ENCODE peak calls at places on chromosomes 11 and 22, in seven cellular contexts. A is ovary, X is stomach, L is GM23338, P is PC-9, O is spleen, D is psoas muscle. E is an unnamed sample.

GRCh38 chr11:113166280-113166679 is 148.1 kb upstream of the TTC12 start:
- DNase-seq in A (no peak), X (no peak), L (no peak), P (no peak), O (no peak), D (no peak), E (no peak)

GRCh38 chr22:39915295-39915726 is 14.4 kb downstream of the GRAP2 start:
- DNase-seq in A (no peak), X (no peak), L (no peak), P (no peak), O (no peak), D (no peak), E (no peak)

GRCh38 chr11:9765320-9766101 is 101.6 kb downstream of the SWAP70 start:
- DNase-seq in A (peak; percentile 79), X (no peak), L (peak; percentile 64), P (no peak), O (no peak), D (peak; percentile 80), E (no peak)

GRCh38 chr11:61963282-61964057 is 4.0 kb downstream of the FTH1 start:
- DNase-seq in A (peak; percentile 31), X (no peak), L (no peak), P (peak; percentile 81), O (peak; percentile 65), D (no peak), E (no peak)

GRCh38 chr11:3340025-3340424 is 38.9 kb downstream of the ZNF195 start:
- DNase-seq in A (no peak), X (no peak), L (peak; percentile 1), P (peak; percentile 53), O (no peak), D (no peak), E (no peak)

GRCh38 chr22:33631777-33632176 is 288.5 kb downstream of the LARGE1 start:
- DNase-seq in A (no peak), X (no peak), L (no peak), P (no peak), O (no peak), D (no peak), E (no peak)

GRCh38 chr11:22656128-22656527 is 10.3 kb upstream of the GAS2 start:
- DNase-seq in A (no peak), X (no peak), L (no peak), P (no peak), O (no peak), D (no peak), E (no peak)

GRCh38 chr22:27220349-27220748 is 563.0 kb downstream of the MIAT start:
- DNase-seq in A (no peak), X (no peak), L (no peak), P (no peak), O (no peak), D (peak; percentile 27), E (no peak)

GRCh38 chr11:1476946-1477736 is 9.4 kb downstream of the MOB2 start:
- DNase-seq in A (no peak), X (no peak), L (no peak), P (no peak), O (peak; percentile 34), D (no peak), E (no peak)

GRCh38 chr11:45949992-45950407 is 27.5 kb downstream of the LARGE2 start:
- DNase-seq in A (no peak), X (no peak), L (no peak), P (no peak), O (no peak), D (no peak), E (no peak)

GRCh38 chr11:86632499-86633269 is 39.7 kb downstream of the ME3 start:
- DNase-seq in A (no peak), X (no peak), L (peak; percentile 39), P (peak; percentile 96), O (no peak), D (peak; percentile 55), E (no peak)

GRCh38 chr11:62400760-62401159 is 18.1 kb upstream of the SCGB1A1 start:
- DNase-seq in A (peak; percentile 94), X (peak; percentile 54), L (no peak), P (no peak), O (peak; percentile 65), D (peak; percentile 84), E (peak; percentile 62)

GRCh38 chr22:19853058-19853878 is 1.4 kb downstream of the GNB1L start:
- DNase-seq in A (peak; percentile 29), X (no peak), L (no peak), P (no peak), O (no peak), D (no peak), E (no peak)

GRCh38 chr11:85725510-85726258 is 39.7 kb upstream of the CCDC89 start:
- DNase-seq in A (no peak), X (no peak), L (no peak), P (peak; percentile 87), O (no peak), D (no peak), E (no peak)

GRCh38 chr11:73306069-73306468 is 2.0 kb upstream of the ARHGEF17 start:
- DNase-seq in A (no peak), X (no peak), L (peak; percentile 59), P (no peak), O (no peak), D (no peak), E (no peak)

GRCh38 chr11:47256374-47256773 is 1.4 kb upstream of the NR1H3 start:
- DNase-seq in A (no peak), X (no peak), L (no peak), P (no peak), O (peak; percentile 5), D (no peak), E (no peak)

GRCh38 chr11:12195773-12196172 is 85.4 kb downstream of the MICAL2 start:
- DNase-seq in A (no peak), X (no peak), L (no peak), P (no peak), O (no peak), D (no peak), E (no peak)

GRCh38 chr22:30890689-30891442 is 77.7 kb downstream of the MORC2 start:
- DNase-seq in A (peak; percentile 41), X (peak; percentile 57), L (peak; percentile 71), P (peak; percentile 41), O (peak; percentile 74), D (no peak), E (no peak)

GRCh38 chr11:293293-293851 is 4.4 kb downstream of the PGGHG start:
- DNase-seq in A (peak; percentile 32), X (no peak), L (no peak), P (no peak), O (peak; percentile 72), D (peak; percentile 7), E (peak; percentile 73)

GRCh38 chr11:57163160-57163868 is 18.4 kb upstream of the LRRC55 start:
- DNase-seq in A (no peak), X (no peak), L (no peak), P (no peak), O (no peak), D (no peak), E (no peak)

GRCh38 chr22:40635008-40635939 is 1.2 kb downstream of the MRTFA start:
- DNase-seq in A (peak; percentile 61), X (no peak), L (peak; percentile 17), P (no peak), O (no peak), D (peak; percentile 51), E (peak; percentile 40)

GRCh38 chr11:77127969-77128691 is at the start of gene MYO7A:
- DNase-seq in A (peak; percentile 74), X (peak; percentile 56), L (peak; percentile 64), P (no peak), O (no peak), D (peak; percentile 66), E (peak; percentile 79)

GRCh38 chr11:61901353-61901858 is 10.1 kb upstream of the FADS3 start:
- DNase-seq in A (no peak), X (no peak), L (no peak), P (no peak), O (no peak), D (no peak), E (no peak)

GRCh38 chr22:45036154-45036553 is 26.3 kb upstream of the PHF21B start:
- DNase-seq in A (peak; percentile 94), X (no peak), L (no peak), P (no peak), O (no peak), D (no peak), E (no peak)

GRCh38 chr11:3723014-3723708 is 52.0 kb upstream of the CHRNA10 start:
- DNase-seq in A (no peak), X (no peak), L (no peak), P (peak; percentile 40), O (no peak), D (no peak), E (no peak)

GRCh38 chr11:35407041-35407440 is 12.3 kb downstream of the SLC1A2 start:
- DNase-seq in A (no peak), X (no peak), L (no peak), P (no peak), O (no peak), D (no peak), E (no peak)
- TF ChIP-seq CTCF in A (no peak), X (no peak), L (no peak), P (no peak), O (no peak), D (no peak), E (no peak)

GRCh38 chr22:28813772-28814518 is 13.6 kb upstream of the XBP1 start:
- DNase-seq in A (no peak), X (peak; percentile 83), L (no peak), P (peak; percentile 60), O (peak; percentile 38), D (no peak), E (no peak)
- TF ChIP-seq CTCF in A (no peak), X (no peak), L (no peak), P (no peak), O (no peak), D (no peak), E (no peak)

DNA sequence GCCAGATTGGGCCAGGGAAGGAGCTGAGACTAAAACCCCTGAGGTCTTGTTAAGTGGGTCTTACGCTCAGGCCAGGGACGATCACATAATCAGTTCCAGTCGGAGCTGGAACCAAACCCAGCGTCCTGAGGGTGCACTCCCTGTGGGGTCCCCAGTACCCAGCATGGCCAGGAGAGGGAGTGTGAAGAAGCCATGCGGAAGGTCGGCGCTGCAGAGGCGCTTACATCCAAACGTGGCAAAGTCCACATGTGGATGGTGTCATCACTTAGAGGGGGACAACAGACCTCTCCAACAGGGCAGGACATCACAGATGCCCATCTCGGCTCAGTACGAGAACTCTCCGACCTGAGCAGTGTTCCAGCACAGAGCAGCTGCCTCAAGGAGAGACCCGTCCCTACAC is 8.3 kb downstream of the ATP5MGL start:
- DNase-seq in A (no peak), X (no peak), L (peak; percentile 58), P (no peak), O (no peak), D (no peak), E (no peak)
- TF ChIP-seq CTCF in A (no peak), X (no peak), L (peak; percentile 46), P (peak; percentile 33), O (no peak), D (peak; percentile 26), E (peak; percentile 67)

GRCh38 chr11:34419158-34419557 is 19.6 kb upstream of the CAT start:
- DNase-seq in A (no peak), X (no peak), L (no peak), P (peak; percentile 51), O (no peak), D (no peak), E (no peak)

GRCh38 chr11:34416746-34417145 is 22.0 kb upstream of the CAT start:
- DNase-seq in A (no peak), X (no peak), L (no peak), P (no peak), O (no peak), D (no peak), E (no peak)

GRCh38 chr11:34416088-34416487 is 22.6 kb upstream of the CAT start:
- DNase-seq in A (no peak), X (no peak), L (no peak), P (no peak), O (no peak), D (no peak), E (no peak)

GRCh38 chr11:34415538-34415937 is 23.2 kb upstream of the CAT start:
- DNase-seq in A (no peak), X (no peak), L (no peak), P (no peak), O (no peak), D (no peak), E (no peak)

GRCh38 chr11:34417203-34417602 is 21.5 kb upstream of the CAT start:
- DNase-seq in A (no peak), X (no peak), L (peak; percentile 21), P (no peak), O (no peak), D (no peak), E (no peak)
- TF ChIP-seq CTCF in A (no peak), X (no peak), L (peak; percentile 70), P (no peak), O (no peak), D (no peak), E (no peak)